ENCODE peak calls at places on chromosomes 12 and 14, in four cellular contexts. U, Z, P and L are unnamed samples.

GRCh38 chr14:68246074-68246980 is 426.7 kb downstream of the RAD51B start:
- DNase-seq in U (no peak), Z (no peak), P (no peak), L (no peak)

GRCh38 chr12:12671850-12672660 is 23.9 kb downstream of the GPR19 start:
- DNase-seq in U (no peak), Z (no peak), P (no peak), L (no peak)

GRCh38 chr12:80632835-80633234 is 74.6 kb upstream of the MYF6 start:
- DNase-seq in U (no peak), Z (no peak), P (peak; percentile 56), L (no peak)

GRCh38 chr12:2877959-2878732 is 1.1 kb downstream of the RHNO1 start:
- DNase-seq in U (no peak), Z (no peak), P (no peak), L (no peak)

GRCh38 chr12:106288510-106289195 is 13.9 kb upstream of the TCP11L2 start:
- DNase-seq in U (peak; percentile 76), Z (no peak), P (no peak), L (peak; percentile 40)

GRCh38 chr12:25151476-25151875 is 43.5 kb downstream of the DNAI7 start:
- DNase-seq in U (peak; percentile 35), Z (peak; percentile 33), P (no peak), L (peak; percentile 29)

GRCh38 chr14:76964695-76965094 is 63.8 kb downstream of the IRF2BPL start:
- DNase-seq in U (no peak), Z (no peak), P (no peak), L (no peak)

GRCh38 chr12:109287181-109287580 is 21.9 kb downstream of the FOXN4 start:
- DNase-seq in U (no peak), Z (no peak), P (no peak), L (no peak)

GRCh38 chr12:13340149-13340548 is 143.6 kb downstream of the EMP1 start:
- DNase-seq in U (no peak), Z (no peak), P (no peak), L (no peak)

GRCh38 chr12:4553943-4554342 is 8.1 kb upstream of the DYRK4 start:
- DNase-seq in U (no peak), Z (no peak), P (no peak), L (no peak)

GRCh38 chr14:103074699-103075341 is 9.2 kb upstream of the LBHD2 start:
- DNase-seq in U (peak; percentile 54), Z (peak; percentile 67), P (no peak), L (peak; percentile 95)

DNA sequence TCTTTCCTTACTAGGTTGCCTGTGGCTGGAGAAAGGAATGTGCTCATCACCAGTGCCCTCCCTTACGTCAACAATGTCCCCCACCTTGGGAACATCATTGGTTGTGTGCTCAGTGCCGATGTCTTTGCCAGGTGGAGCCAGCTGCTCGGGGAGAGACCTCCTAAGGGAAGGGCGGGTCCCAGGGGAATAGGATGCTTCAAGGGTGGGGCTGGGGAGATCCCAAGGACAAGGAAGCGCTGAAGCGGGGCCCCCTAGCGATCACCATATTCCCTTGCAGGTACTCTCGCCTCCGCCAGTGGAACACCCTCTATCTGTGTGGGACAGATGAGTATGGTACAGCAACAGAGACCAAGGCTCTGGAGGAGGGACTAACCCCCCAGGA is 10.3 kb downstream of the MARS1 start:
- DNase-seq in U (no peak), Z (no peak), P (no peak), L (no peak)
- TF ChIP-seq CTCF in U (no peak), Z (no peak), P (peak; percentile 27), L (no peak)

GRCh38 chr12:56165369-56165768 is 7.2 kb downstream of the MYL6 start:
- DNase-seq in U (no peak), Z (no peak), P (no peak), L (peak; percentile 79)
- TF ChIP-seq POLR2A in U (no peak), Z (no peak), P (no peak), L (no peak)

GRCh38 chr12:43762596-43762995 is 3.8 kb downstream of the IRAK4 start:
- DNase-seq in U (no peak), Z (no peak), P (no peak), L (no peak)

GRCh38 chr12:43761535-43761934 is 2.8 kb downstream of the IRAK4 start:
- DNase-seq in U (no peak), Z (no peak), P (no peak), L (no peak)

GRCh38 chr12:43758728-43759563 is at the start of the genes IRAK4 and PUS7L:
- DNase-seq in U (peak; percentile 88), Z (peak; percentile 93), P (no peak), L (peak; percentile 97)

GRCh38 chr12:43758247-43758727 is 303 bp downstream of the PUS7L start:
- DNase-seq in U (peak; percentile 39), Z (no peak), P (no peak), L (no peak)

DNA sequence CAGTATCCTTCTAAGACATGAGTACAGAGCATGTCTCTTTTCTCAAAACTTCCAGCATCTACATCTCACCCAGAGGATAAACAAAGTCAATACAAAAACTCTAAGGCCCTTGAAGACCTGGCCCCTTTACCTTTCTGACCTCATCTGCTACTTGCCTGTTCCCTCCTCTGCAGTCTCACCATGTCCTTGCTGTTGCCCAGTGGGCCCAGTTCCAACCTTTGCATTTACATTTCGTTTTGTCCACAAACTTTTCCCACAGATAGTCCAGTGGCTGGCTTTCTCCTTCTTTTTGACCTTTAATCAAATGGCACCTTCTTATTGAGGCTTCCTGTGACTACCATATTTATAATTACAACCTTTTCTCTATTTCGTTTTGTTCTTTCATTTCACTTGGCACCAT is 1.6 kb downstream of the IRAK4 start:
- DNase-seq in U (no peak), Z (no peak), P (no peak), L (no peak)
- H3K4me3 ChIP-seq in U (no peak overlapping the region), Z (no peak overlapping the region), P (no peak overlapping the region), L (no peak overlapping the region)

GRCh38 chr12:50211392-50212070 is 44.4 kb upstream of the CERS5 start:
- DNase-seq in U (no peak), Z (no peak), P (no peak), L (no peak)
- TF ChIP-seq CTCF in U (peak; percentile 21), Z (no peak), P (no peak), L (no peak)

GRCh38 chr14:28577187-28577586 is 189.4 kb upstream of the FOXG1 start:
- DNase-seq in U (no peak), Z (no peak), P (no peak), L (no peak)

GRCh38 chr14:28576523-28576922 is 190.1 kb upstream of the FOXG1 start:
- DNase-seq in U (no peak), Z (no peak), P (no peak), L (no peak)

DNA sequence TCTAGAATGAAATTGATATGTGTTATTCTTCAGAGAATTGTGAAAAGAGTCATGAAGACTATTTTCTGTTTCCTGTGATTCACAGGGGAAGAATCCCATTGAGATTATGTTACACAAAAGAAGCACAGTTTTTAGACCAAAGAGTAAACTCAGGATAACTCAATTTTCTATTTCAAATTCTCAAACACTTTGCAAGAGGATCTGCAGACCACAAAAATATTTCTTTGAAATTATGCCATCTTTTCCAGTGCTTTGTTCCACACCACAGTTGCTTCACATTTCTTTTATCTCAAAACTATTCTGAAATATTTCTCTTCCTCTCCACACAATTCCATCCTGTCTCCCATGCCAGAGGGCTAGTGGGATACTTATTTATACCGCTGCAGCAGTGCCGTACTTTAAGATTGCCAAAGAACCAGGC is 188.9 kb upstream of the FOXG1 start:
- DNase-seq in U (no peak), Z (no peak), P (no peak), L (no peak)
- TF ChIP-seq POLR2A in U (no peak), Z (no peak), P (no peak), L (no peak)

DNA sequence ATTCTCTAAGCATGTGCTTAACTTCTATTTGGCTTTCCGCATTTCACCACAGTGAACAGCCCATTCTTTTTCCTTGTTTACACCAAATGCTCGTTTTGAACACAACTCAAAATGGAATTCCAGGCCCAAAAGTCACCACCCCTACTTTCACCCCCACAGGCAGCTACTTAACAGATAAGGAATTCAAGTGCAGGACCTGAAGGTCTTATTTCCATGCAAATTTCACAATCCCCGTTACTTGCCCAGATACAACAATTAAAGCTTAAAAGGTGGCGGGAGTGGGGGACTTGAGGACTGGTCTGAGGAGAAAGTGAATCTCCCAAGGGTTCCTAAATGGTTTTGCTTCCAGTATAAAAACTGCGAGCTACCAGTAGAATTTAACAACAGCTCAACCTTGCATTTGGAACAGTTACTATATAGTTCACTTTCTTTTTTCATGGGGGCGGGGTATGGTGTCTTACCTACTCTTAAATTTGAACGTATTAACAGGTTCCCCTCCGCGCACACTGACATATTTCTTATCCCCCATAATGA is 3.7 kb downstream of the USP44 start:
- DNase-seq in U (no peak), Z (no peak), P (no peak), L (no peak)
- H3K4me3 ChIP-seq in U (peak overlapping the region; percentile 88), Z (peak overlapping the region; percentile 85), P (peak overlapping the region; percentile 91), L (peak overlapping the region; percentile 76)

GRCh38 chr14:75303415-75303814 is 24.8 kb downstream of the FOS start:
- DNase-seq in U (peak; percentile 82), Z (peak; percentile 61), P (no peak), L (peak; percentile 76)
- TF ChIP-seq CTCF in U (peak; percentile 91), Z (peak; percentile 93), P (peak; percentile 92), L (no peak)

DNA sequence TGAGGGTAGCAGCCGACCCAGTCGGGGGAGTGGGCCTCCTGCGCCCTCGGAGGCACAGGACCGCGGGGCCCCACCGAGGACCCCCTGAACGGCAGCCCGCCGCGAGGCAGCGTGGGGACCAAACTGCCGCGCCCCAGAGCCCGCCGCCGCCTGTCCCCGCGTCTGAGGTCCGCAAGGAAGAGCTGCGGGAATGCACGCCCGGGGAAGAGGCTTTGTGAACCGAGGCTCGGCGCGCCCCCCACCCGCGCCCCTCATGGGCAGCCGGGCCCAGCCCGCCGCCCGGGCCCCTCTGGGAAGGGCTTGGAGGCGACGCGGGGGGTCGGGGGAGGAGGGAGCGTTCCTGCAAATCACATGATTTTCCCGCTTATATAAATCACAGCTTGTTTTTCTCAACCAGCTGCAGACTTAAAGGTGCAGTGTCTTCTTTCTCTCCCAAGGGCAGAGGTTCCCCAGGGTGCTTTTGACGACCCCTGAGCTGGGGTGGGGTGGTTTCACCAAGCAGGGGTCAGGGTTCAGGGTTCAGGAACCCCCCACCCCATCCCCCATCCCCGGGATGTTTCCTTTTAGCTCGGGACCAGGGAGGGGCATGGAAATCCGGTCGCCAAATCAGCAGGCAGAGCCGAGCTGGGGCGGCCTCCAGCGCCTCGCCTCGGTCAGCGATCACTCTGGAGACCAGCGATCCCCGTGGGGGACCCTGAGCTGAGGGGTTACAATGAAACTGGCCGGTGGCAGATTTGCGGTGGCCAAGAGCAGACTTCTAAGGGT is 44.7 kb upstream of the ATP23 start:
- DNase-seq in U (peak; percentile 62), Z (peak; percentile 90), P (no peak), L (peak; percentile 80)
- TF ChIP-seq POLR2A in U (no peak), Z (peak; percentile 88), P (no peak), L (no peak)